ENCODE peak calls at places on chromosomes 1 and 21, in four cellular contexts. One of them, this sample, is unnamed.

GRCh38 chr1:27001570-27002360 is 8.3 kb downstream of the TRNP1 start:
- DNase-seq in fibroblast of the aortic adventitia: no peak
- DNase-seq in CD8-positive, alpha-beta T cell: no peak
- DNase-seq in astrocyte of the cerebellum: no peak
- DNase-seq in this sample: peak

GRCh38 chr1:205934788-205935187 is 8.5 kb downstream of the SLC26A9 start:
- DNase-seq in astrocyte of the cerebellum: no peak
- DNase-seq in fibroblast of the aortic adventitia: no peak
- DNase-seq in CD8-positive, alpha-beta T cell: no peak
- DNase-seq in this sample: no peak

GRCh38 chr1:155006601-155007101 is 4.0 kb downstream of the ZBTB7B start:
- DNase-seq in CD8-positive, alpha-beta T cell: no peak
- DNase-seq in astrocyte of the cerebellum: no peak
- DNase-seq in fibroblast of the aortic adventitia: peak
- DNase-seq in this sample: no peak

GRCh38 chr1:36765785-36766300 is 268.5 kb downstream of the GRIK3 start:
- DNase-seq in fibroblast of the aortic adventitia: no peak
- DNase-seq in CD8-positive, alpha-beta T cell: no peak
- DNase-seq in astrocyte of the cerebellum: no peak
- DNase-seq in this sample: no peak

GRCh38 chr1:178725603-178726517 is 816 bp downstream of the RALGPS2 start:
- DNase-seq in CD8-positive, alpha-beta T cell: peak
- DNase-seq in fibroblast of the aortic adventitia: peak
- DNase-seq in astrocyte of the cerebellum: no peak
- DNase-seq in this sample: peak

GRCh38 chr21:27519357-27519756 is 552.5 kb upstream of the ADAMTS5 start:
- DNase-seq in astrocyte of the cerebellum: peak
- DNase-seq in fibroblast of the aortic adventitia: peak
- DNase-seq in CD8-positive, alpha-beta T cell: no peak
- DNase-seq in this sample: no peak

GRCh38 chr1:121558514-121558913 is 373.7 kb downstream of the SRGAP2C start:
- DNase-seq in astrocyte of the cerebellum: peak
- DNase-seq in CD8-positive, alpha-beta T cell: no peak
- DNase-seq in fibroblast of the aortic adventitia: peak
- DNase-seq in this sample: no peak

GRCh38 chr1:184025242-184025675 is 12.3 kb downstream of the COLGALT2 start:
- DNase-seq in CD8-positive, alpha-beta T cell: no peak
- DNase-seq in astrocyte of the cerebellum: peak
- DNase-seq in fibroblast of the aortic adventitia: peak
- DNase-seq in this sample: no peak

GRCh38 chr1:61287734-61288133 is 205.4 kb downstream of the NFIA start:
- DNase-seq in CD8-positive, alpha-beta T cell: no peak
- DNase-seq in fibroblast of the aortic adventitia: peak
- DNase-seq in astrocyte of the cerebellum: peak
- DNase-seq in this sample: no peak

GRCh38 chr1:228003461-228004330 is 3.1 kb upstream of the WNT3A start:
- DNase-seq in CD8-positive, alpha-beta T cell: no peak
- DNase-seq in astrocyte of the cerebellum: no peak
- DNase-seq in fibroblast of the aortic adventitia: no peak
- DNase-seq in this sample: no peak

GRCh38 chr21:32336711-32337110 is 38.1 kb downstream of the MRAP start:
- DNase-seq in CD8-positive, alpha-beta T cell: no peak
- DNase-seq in fibroblast of the aortic adventitia: no peak
- DNase-seq in astrocyte of the cerebellum: no peak
- DNase-seq in this sample: no peak

GRCh38 chr1:115679141-115679611 is 37.4 kb downstream of the VANGL1 start:
- DNase-seq in CD8-positive, alpha-beta T cell: no peak
- DNase-seq in fibroblast of the aortic adventitia: peak
- DNase-seq in astrocyte of the cerebellum: peak
- DNase-seq in this sample: no peak

GRCh38 chr1:62318756-62319544 is at the start of gene KANK4:
- DNase-seq in astrocyte of the cerebellum: no peak
- DNase-seq in CD8-positive, alpha-beta T cell: no peak
- DNase-seq in fibroblast of the aortic adventitia: no peak
- DNase-seq in this sample: no peak

GRCh38 chr1:229409616-229410369 is 24.1 kb downstream of the ACTA1 start:
- DNase-seq in astrocyte of the cerebellum: no peak
- DNase-seq in CD8-positive, alpha-beta T cell: no peak
- DNase-seq in fibroblast of the aortic adventitia: no peak
- DNase-seq in this sample: no peak

GRCh38 chr21:29849735-29850176 is 90.0 kb downstream of the GRIK1 start:
- DNase-seq in astrocyte of the cerebellum: peak
- DNase-seq in fibroblast of the aortic adventitia: peak
- DNase-seq in CD8-positive, alpha-beta T cell: peak
- DNase-seq in this sample: no peak

GRCh38 chr1:39539252-39539790 is 37.3 kb downstream of the PABPC4 start:
- DNase-seq in fibroblast of the aortic adventitia: peak
- DNase-seq in CD8-positive, alpha-beta T cell: peak
- DNase-seq in astrocyte of the cerebellum: peak
- DNase-seq in this sample: peak

GRCh38 chr1:110004583-110004982 is 20.0 kb downstream of the AHCYL1 start:
- DNase-seq in CD8-positive, alpha-beta T cell: no peak
- DNase-seq in fibroblast of the aortic adventitia: no peak
- DNase-seq in astrocyte of the cerebellum: no peak
- DNase-seq in this sample: no peak

GRCh38 chr1:55213885-55214213 is 1.3 kb downstream of the USP24 start:
- DNase-seq in fibroblast of the aortic adventitia: no peak
- DNase-seq in astrocyte of the cerebellum: no peak
- DNase-seq in CD8-positive, alpha-beta T cell: peak
- DNase-seq in this sample: peak

GRCh38 chr21:36654341-36654740 is 44.6 kb upstream of the SIM2 start:
- DNase-seq in astrocyte of the cerebellum: no peak
- DNase-seq in fibroblast of the aortic adventitia: no peak
- DNase-seq in CD8-positive, alpha-beta T cell: no peak
- DNase-seq in this sample: no peak

GRCh38 chr1:225845633-225846259 is 35.8 kb downstream of the EPHX1 start:
- DNase-seq in astrocyte of the cerebellum: peak
- DNase-seq in CD8-positive, alpha-beta T cell: peak
- DNase-seq in fibroblast of the aortic adventitia: peak
- DNase-seq in this sample: no peak

GRCh38 chr21:38984982-38985422 is 179.3 kb downstream of the ETS2 start:
- DNase-seq in astrocyte of the cerebellum: peak
- DNase-seq in fibroblast of the aortic adventitia: peak
- DNase-seq in CD8-positive, alpha-beta T cell: no peak
- DNase-seq in this sample: no peak

GRCh38 chr1:162385280-162385623 is 3.7 kb downstream of the C1orf226 start:
- DNase-seq in astrocyte of the cerebellum: no peak
- DNase-seq in fibroblast of the aortic adventitia: no peak
- DNase-seq in CD8-positive, alpha-beta T cell: no peak
- DNase-seq in this sample: no peak

GRCh38 chr1:41540886-41541591 is 56.6 kb upstream of the EDN2 start:
- DNase-seq in CD8-positive, alpha-beta T cell: no peak
- DNase-seq in fibroblast of the aortic adventitia: peak
- DNase-seq in astrocyte of the cerebellum: no peak
- DNase-seq in this sample: peak

GRCh38 chr1:11860083-11860482 is 1.3 kb upstream of the NPPB start:
- DNase-seq in fibroblast of the aortic adventitia: no peak
- DNase-seq in astrocyte of the cerebellum: no peak
- DNase-seq in CD8-positive, alpha-beta T cell: no peak
- DNase-seq in this sample: no peak

GRCh38 chr1:233675893-233676292 is 62.0 kb downstream of the KCNK1 start:
- DNase-seq in fibroblast of the aortic adventitia: no peak
- DNase-seq in astrocyte of the cerebellum: no peak
- DNase-seq in CD8-positive, alpha-beta T cell: no peak
- DNase-seq in this sample: no peak

GRCh38 chr1:23480187-23481025 is 3.6 kb downstream of the ASAP3 start:
- DNase-seq in astrocyte of the cerebellum: no peak
- DNase-seq in CD8-positive, alpha-beta T cell: no peak
- DNase-seq in fibroblast of the aortic adventitia: no peak
- DNase-seq in this sample: no peak

GRCh38 chr1:213759359-213760181 is 228.2 kb upstream of the PROX1 start:
- DNase-seq in fibroblast of the aortic adventitia: no peak
- DNase-seq in astrocyte of the cerebellum: no peak
- DNase-seq in CD8-positive, alpha-beta T cell: no peak
- DNase-seq in this sample: no peak

GRCh38 chr1:203210988-203211387 is 18.5 kb downstream of the CHIT1 start:
- DNase-seq in CD8-positive, alpha-beta T cell: no peak
- DNase-seq in fibroblast of the aortic adventitia: no peak
- DNase-seq in astrocyte of the cerebellum: no peak
- DNase-seq in this sample: no peak

GRCh38 chr1:175555266-175555665 is 188.1 kb downstream of the TNR start:
- DNase-seq in fibroblast of the aortic adventitia: no peak
- DNase-seq in astrocyte of the cerebellum: no peak
- DNase-seq in CD8-positive, alpha-beta T cell: no peak
- DNase-seq in this sample: no peak

GRCh38 chr1:179105393-179105792 is 23.5 kb downstream of the TOR3A start:
- DNase-seq in fibroblast of the aortic adventitia: no peak
- DNase-seq in CD8-positive, alpha-beta T cell: no peak
- DNase-seq in astrocyte of the cerebellum: no peak
- DNase-seq in this sample: no peak

GRCh38 chr1:32240140-32240951 is 6.7 kb upstream of the FAM167B start:
- DNase-seq in CD8-positive, alpha-beta T cell: peak
- DNase-seq in fibroblast of the aortic adventitia: peak
- DNase-seq in astrocyte of the cerebellum: no peak
- DNase-seq in this sample: peak

GRCh38 chr1:206557636-206558473 is 50.5 kb downstream of the RASSF5 start:
- DNase-seq in CD8-positive, alpha-beta T cell: peak
- DNase-seq in fibroblast of the aortic adventitia: no peak
- DNase-seq in astrocyte of the cerebellum: no peak
- DNase-seq in this sample: no peak

GRCh38 chr1:22415489-22415888 is 36.2 kb upstream of the ZBTB40 start:
- DNase-seq in fibroblast of the aortic adventitia: no peak
- DNase-seq in astrocyte of the cerebellum: no peak
- DNase-seq in CD8-positive, alpha-beta T cell: no peak
- DNase-seq in this sample: no peak

GRCh38 chr1:111516008-111516535 is 12.6 kb upstream of the ADORA3 start:
- DNase-seq in fibroblast of the aortic adventitia: peak
- DNase-seq in astrocyte of the cerebellum: no peak
- DNase-seq in CD8-positive, alpha-beta T cell: peak
- DNase-seq in this sample: peak
- TF ChIP-seq CTCF in fibroblast of the aortic adventitia: peak
- TF ChIP-seq CTCF in astrocyte of the cerebellum: peak
- TF ChIP-seq CTCF in CD8-positive, alpha-beta T cell: peak
- TF ChIP-seq CTCF in this sample: peak

GRCh38 chr1:50934838-50935237 is 25.2 kb downstream of the FAF1 start:
- DNase-seq in fibroblast of the aortic adventitia: no peak
- DNase-seq in astrocyte of the cerebellum: no peak
- DNase-seq in CD8-positive, alpha-beta T cell: no peak
- DNase-seq in this sample: no peak
- TF ChIP-seq CTCF in fibroblast of the aortic adventitia: no peak
- TF ChIP-seq CTCF in astrocyte of the cerebellum: no peak
- TF ChIP-seq CTCF in CD8-positive, alpha-beta T cell: no peak
- TF ChIP-seq CTCF in this sample: no peak

GRCh38 chr1:30329263-30329753 is 394.1 kb downstream of the MATN1 start:
- DNase-seq in CD8-positive, alpha-beta T cell: no peak
- DNase-seq in fibroblast of the aortic adventitia: no peak
- DNase-seq in astrocyte of the cerebellum: no peak
- DNase-seq in this sample: no peak

GRCh38 chr1:30331415-30332065 is 391.8 kb downstream of the MATN1 start:
- DNase-seq in astrocyte of the cerebellum: no peak
- DNase-seq in CD8-positive, alpha-beta T cell: no peak
- DNase-seq in fibroblast of the aortic adventitia: no peak
- DNase-seq in this sample: no peak

GRCh38 chr1:30330644-30331043 is 392.7 kb downstream of the MATN1 start:
- DNase-seq in fibroblast of the aortic adventitia: no peak
- DNase-seq in CD8-positive, alpha-beta T cell: no peak
- DNase-seq in astrocyte of the cerebellum: no peak
- DNase-seq in this sample: no peak

GRCh38 chr1:30328401-30329262 is 394.8 kb downstream of the MATN1 start:
- DNase-seq in CD8-positive, alpha-beta T cell: no peak
- DNase-seq in astrocyte of the cerebellum: no peak
- DNase-seq in fibroblast of the aortic adventitia: no peak
- DNase-seq in this sample: no peak

DNA sequence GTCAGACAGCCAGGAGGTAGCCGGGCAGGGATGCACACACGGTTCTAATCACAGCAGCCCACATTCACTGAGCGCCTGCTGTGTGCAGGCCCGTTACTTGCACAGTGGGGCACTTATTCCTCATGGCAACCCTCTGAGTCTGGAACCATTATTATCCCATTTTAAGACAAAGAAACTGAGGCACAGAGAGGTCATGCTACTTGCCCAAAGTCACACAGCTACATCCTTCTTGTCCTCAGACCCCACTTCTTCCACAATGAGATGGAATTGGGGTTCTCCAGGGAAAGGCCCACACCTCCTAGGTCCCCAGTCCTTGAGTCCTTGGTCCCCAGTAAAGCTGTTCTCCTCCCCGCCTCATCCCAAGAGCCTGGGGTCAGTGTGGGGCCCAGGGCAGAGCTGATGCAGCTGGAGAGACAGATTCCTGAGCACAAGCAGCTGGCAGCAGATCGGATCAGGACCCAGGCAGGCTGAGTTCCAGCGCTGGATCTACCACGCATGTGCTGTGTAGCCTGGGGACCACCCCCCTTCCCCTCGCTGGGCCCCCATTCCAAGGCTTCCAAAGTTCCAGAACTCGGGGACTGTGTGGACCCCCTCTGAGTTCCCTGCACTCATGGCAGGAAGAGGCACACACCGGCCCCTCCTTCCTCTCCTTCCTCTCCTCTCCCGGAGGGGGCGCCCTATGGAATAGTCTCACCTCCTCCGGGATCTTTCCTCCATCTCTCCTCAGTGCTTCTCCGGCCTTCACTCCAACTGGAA is 393.4 kb downstream of the MATN1 start:
- DNase-seq in astrocyte of the cerebellum: no peak
- DNase-seq in CD8-positive, alpha-beta T cell: no peak
- DNase-seq in fibroblast of the aortic adventitia: no peak
- DNase-seq in this sample: no peak
- TF ChIP-seq CTCF in astrocyte of the cerebellum: no peak
- TF ChIP-seq CTCF in CD8-positive, alpha-beta T cell: no peak
- TF ChIP-seq CTCF in fibroblast of the aortic adventitia: no peak
- TF ChIP-seq CTCF in this sample: no peak

GRCh38 chr1:98763488-98764141 is 102.1 kb downstream of the SNX7 start:
- DNase-seq in fibroblast of the aortic adventitia: peak
- DNase-seq in astrocyte of the cerebellum: no peak
- DNase-seq in CD8-positive, alpha-beta T cell: no peak
- DNase-seq in this sample: no peak

GRCh38 chr1:98766241-98766640 is 104.7 kb downstream of the SNX7 start:
- DNase-seq in CD8-positive, alpha-beta T cell: no peak
- DNase-seq in fibroblast of the aortic adventitia: no peak
- DNase-seq in astrocyte of the cerebellum: no peak
- DNase-seq in this sample: no peak

DNA sequence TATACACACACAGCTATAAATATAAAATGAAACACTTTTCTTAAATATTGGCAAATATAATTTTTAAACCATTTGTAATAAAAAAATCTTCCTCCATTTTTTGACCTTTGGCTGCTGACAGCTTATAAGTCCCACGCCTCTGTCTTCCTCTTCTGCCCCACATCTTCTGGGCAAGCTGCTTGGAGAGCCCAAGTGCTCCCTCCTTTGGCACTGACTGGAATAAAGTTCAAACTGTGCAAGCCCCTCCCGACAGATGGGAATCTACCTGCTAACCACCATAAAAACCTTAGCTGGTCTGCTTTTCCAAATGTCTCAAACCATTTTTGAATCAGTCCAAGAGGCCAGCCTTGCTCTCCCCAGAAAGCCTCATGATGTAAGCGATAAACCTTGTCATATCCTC is 99.7 kb downstream of the SNX7 start:
- DNase-seq in CD8-positive, alpha-beta T cell: no peak
- DNase-seq in fibroblast of the aortic adventitia: no peak
- DNase-seq in astrocyte of the cerebellum: no peak
- DNase-seq in this sample: no peak
- TF ChIP-seq CTCF in CD8-positive, alpha-beta T cell: no peak
- TF ChIP-seq CTCF in fibroblast of the aortic adventitia: no peak
- TF ChIP-seq CTCF in astrocyte of the cerebellum: no peak
- TF ChIP-seq CTCF in this sample: no peak

GRCh38 chr1:156122519-156123355 is 8.2 kb downstream of the LMNA start:
- DNase-seq in astrocyte of the cerebellum: peak
- DNase-seq in CD8-positive, alpha-beta T cell: no peak
- DNase-seq in fibroblast of the aortic adventitia: peak
- DNase-seq in this sample: no peak
- TF ChIP-seq CTCF in astrocyte of the cerebellum: no peak
- TF ChIP-seq CTCF in CD8-positive, alpha-beta T cell: no peak
- TF ChIP-seq CTCF in fibroblast of the aortic adventitia: no peak
- TF ChIP-seq CTCF in this sample: no peak